ENCODE peak calls at places on chromosomes 1 and 21, in six cellular contexts. T is psoas muscle, E is astrocyte of the spinal cord, Q is fibroblast of mammary gland, W is AG10803, Y is AG04450. S is an unnamed sample.

GRCh38 chr1:19844726-19845125 is 29.6 kb upstream of the RNF186 start:
- DNase-seq in T (no peak), E (no peak), Q (no peak), W (no peak), Y (no peak), S (no peak)

GRCh38 chr21:46617267-46618051 is 12.6 kb upstream of the S100B start:
- DNase-seq in T (no peak), E (peak; percentile 66), Q (peak; percentile 41), W (peak; percentile 38), Y (no peak), S (peak; percentile 44)

GRCh38 chr1:208237241-208237640 is 6.9 kb downstream of the PLXNA2 start:
- DNase-seq in T (no peak), E (peak; percentile 44), Q (no peak), W (no peak), Y (no peak), S (no peak)

GRCh38 chr1:154760469-154760933 is 109.6 kb downstream of the KCNN3 start:
- DNase-seq in T (peak; percentile 45), E (no peak), Q (no peak), W (no peak), Y (no peak), S (no peak)

GRCh38 chr1:36511804-36512798 is 29.4 kb upstream of the CSF3R start:
- DNase-seq in T (no peak), E (no peak), Q (peak; percentile 20), W (no peak), Y (no peak), S (no peak)

GRCh38 chr1:117735045-117735992 is 129.5 kb downstream of the TENT5C start:
- DNase-seq in T (no peak), E (peak; percentile 62), Q (peak; percentile 61), W (peak; percentile 57), Y (no peak), S (peak; percentile 66)

GRCh38 chr1:1357871-1358432 is 403 bp downstream of the MXRA8 start:
- DNase-seq in T (peak; percentile 23), E (no peak), Q (no peak), W (no peak), Y (no peak), S (no peak)

GRCh38 chr1:172400073-172400737 is 20.3 kb upstream of the C1orf105 start:
- DNase-seq in T (no peak), E (no peak), Q (no peak), W (no peak), Y (no peak), S (no peak)

GRCh38 chr1:203351037-203351625 is at the start of gene FMOD:
- DNase-seq in T (peak; percentile 68), E (no peak), Q (peak; percentile 48), W (peak; percentile 63), Y (no peak), S (peak; percentile 78)

GRCh38 chr1:170910273-170910672 is 25.1 kb upstream of the MROH9 start:
- DNase-seq in T (no peak), E (peak; percentile 31), Q (peak; percentile 85), W (peak; percentile 83), Y (no peak), S (peak; percentile 73)

GRCh38 chr1:69401894-69402293 is 165.8 kb upstream of the LRRC7 start:
- DNase-seq in T (no peak), E (no peak), Q (no peak), W (no peak), Y (no peak), S (no peak)

GRCh38 chr1:176897350-176898236 is 266.9 kb downstream of the ASTN1 start:
- DNase-seq in T (peak; percentile 46), E (peak; percentile 62), Q (peak; percentile 68), W (peak; percentile 65), Y (peak; percentile 18), S (peak; percentile 71)

GRCh38 chr1:56070601-56071000 is 508.8 kb downstream of the PLPP3 start:
- DNase-seq in T (no peak), E (peak; percentile 63), Q (peak; percentile 95), W (peak; percentile 86), Y (no peak), S (peak; percentile 86)

GRCh38 chr1:155184835-155185782 is 11.5 kb downstream of the TRIM46 start:
- DNase-seq in T (no peak), E (no peak), Q (no peak), W (no peak), Y (no peak), S (no peak)

GRCh38 chr1:204108312-204109141 is 35.6 kb downstream of the SOX13 start:
- DNase-seq in T (no peak), E (no peak), Q (no peak), W (no peak), Y (no peak), S (no peak)

GRCh38 chr1:15289251-15289651 is 42.2 kb downstream of the FHAD1 start:
- DNase-seq in T (no peak), E (no peak), Q (no peak), W (no peak), Y (no peak), S (no peak)

GRCh38 chr1:9755441-9755995 is 68.2 kb downstream of the CLSTN1 start:
- DNase-seq in T (no peak), E (no peak), Q (no peak), W (no peak), Y (no peak), S (no peak)

GRCh38 chr1:115475901-115476300 is 137.9 kb upstream of the NGF start:
- DNase-seq in T (no peak), E (no peak), Q (no peak), W (no peak), Y (no peak), S (no peak)

GRCh38 chr1:115476616-115477015 is 138.6 kb upstream of the NGF start:
- DNase-seq in T (no peak), E (no peak), Q (peak; percentile 34), W (peak; percentile 41), Y (no peak), S (peak; percentile 32)

GRCh38 chr1:115477071-115477470 is 139.0 kb upstream of the NGF start:
- DNase-seq in T (no peak), E (no peak), Q (no peak), W (no peak), Y (no peak), S (no peak)

GRCh38 chr1:115475252-115475651 is 137.2 kb upstream of the NGF start:
- DNase-seq in T (no peak), E (no peak), Q (no peak), W (no peak), Y (no peak), S (no peak)

DNA sequence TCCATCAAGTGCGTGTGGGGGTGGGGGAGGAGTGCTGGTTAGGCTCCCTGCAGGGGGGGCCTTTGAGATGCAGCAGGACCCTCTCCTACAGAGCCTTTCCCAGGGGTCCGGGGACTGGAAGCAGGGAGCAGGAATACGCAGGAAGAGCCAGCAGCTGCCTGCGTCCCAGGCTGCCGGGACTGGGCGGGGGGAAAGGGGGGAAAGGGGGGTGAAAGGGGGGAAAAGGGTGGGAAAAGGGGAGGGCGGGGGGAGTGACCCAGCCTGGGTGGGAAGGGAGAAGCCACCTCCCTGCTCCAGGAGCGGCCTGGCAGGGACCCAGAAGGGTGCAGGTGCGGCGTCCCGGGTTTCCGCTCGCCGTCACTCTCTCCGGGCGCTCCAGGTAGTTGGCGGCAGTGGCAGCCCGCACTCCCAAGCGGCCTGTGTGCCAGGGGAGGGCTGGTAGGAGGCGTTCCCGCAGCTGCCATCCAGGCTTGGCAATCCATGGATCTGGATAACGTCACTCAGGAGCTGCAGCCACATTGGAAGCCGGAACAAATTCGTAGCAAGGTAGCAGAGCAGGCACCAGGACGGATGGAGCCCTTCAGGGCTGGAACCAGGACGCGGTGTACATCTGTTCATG is 141.0 kb upstream of the NGF start:
- DNase-seq in T (no peak), E (no peak), Q (no peak), W (no peak), Y (no peak), S (no peak)
- H3K4me3 ChIP-seq in T (no peak overlapping the region), E (no peak overlapping the region), Q (no peak overlapping the region), W (no peak overlapping the region), Y (no peak overlapping the region), S (no peak overlapping the region)

GRCh38 chr1:219568728-219569127 is 44.2 kb downstream of the ZC3H11B start:
- DNase-seq in T (no peak), E (no peak), Q (no peak), W (no peak), Y (no peak), S (no peak)

GRCh38 chr1:219563568-219563967 is 49.3 kb downstream of the ZC3H11B start:
- DNase-seq in T (no peak), E (no peak), Q (no peak), W (no peak), Y (no peak), S (no peak)

GRCh38 chr1:219564072-219564471 is 48.8 kb downstream of the ZC3H11B start:
- DNase-seq in T (no peak), E (no peak), Q (no peak), W (no peak), Y (no peak), S (no peak)

GRCh38 chr1:219573158-219573557 is 39.7 kb downstream of the ZC3H11B start:
- DNase-seq in T (no peak), E (no peak), Q (no peak), W (no peak), Y (no peak), S (no peak)

DNA sequence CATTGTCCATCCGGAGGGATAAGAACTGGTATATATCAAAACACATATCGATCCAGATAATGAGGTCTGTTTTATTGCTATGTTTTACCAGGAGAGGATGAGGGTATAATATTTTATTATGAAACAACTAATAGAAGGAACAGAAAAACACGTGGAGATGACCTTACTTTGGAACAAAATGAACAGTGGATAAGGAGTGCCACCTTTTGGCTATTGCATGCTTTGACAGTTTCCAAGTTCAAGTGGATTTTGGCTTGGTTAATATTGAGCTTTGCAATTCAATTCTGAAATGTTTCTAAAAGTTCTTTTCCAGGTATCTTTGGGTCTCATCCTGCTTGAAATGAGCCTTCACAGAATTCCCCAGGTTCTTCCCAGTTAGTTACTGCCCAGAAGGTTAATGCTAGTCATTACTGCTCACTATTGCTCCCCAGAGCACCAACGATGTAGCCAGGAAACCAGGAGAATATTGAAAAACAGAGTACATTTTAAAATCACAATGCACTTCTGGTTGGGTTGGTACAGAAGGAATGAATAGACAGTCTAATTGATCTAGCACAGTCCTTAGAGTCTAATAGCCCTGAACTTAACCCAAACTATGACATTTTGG is 45.5 kb downstream of the ZC3H11B start:
- DNase-seq in T (no peak), E (peak; percentile 71), Q (peak; percentile 73), W (peak; percentile 42), Y (no peak), S (peak; percentile 90)
- TF ChIP-seq CTCF in T (peak; percentile 40), E (peak; percentile 70), Q (peak; percentile 69), W (peak; percentile 70), Y (peak; percentile 73), S (peak; percentile 80)

DNA sequence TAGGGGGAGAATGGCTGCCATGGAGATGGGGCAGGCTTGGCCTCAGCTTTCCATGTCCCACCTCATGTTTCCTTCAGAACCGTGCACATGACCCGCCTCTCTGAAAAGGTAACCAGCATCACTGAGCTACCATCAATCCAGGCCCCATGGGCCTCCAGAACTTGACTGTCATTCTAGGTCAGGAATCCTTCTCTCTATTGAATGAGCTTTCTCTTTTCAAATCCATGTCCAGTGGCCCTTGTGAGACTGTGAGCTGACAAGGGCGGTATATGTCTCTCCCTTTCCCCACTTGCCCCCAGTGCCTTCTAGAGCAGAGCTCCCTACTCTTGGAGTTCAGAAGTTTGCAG is 4.4 kb downstream of the CSRP1 start:
- DNase-seq in T (no peak), E (no peak), Q (no peak), W (no peak), Y (no peak), S (no peak)
- H3K4me3 ChIP-seq in T (no peak overlapping the region), E (no peak overlapping the region), Q (no peak overlapping the region), W (no peak overlapping the region), Y (peak overlapping the region; percentile 25), S (no peak overlapping the region)

DNA sequence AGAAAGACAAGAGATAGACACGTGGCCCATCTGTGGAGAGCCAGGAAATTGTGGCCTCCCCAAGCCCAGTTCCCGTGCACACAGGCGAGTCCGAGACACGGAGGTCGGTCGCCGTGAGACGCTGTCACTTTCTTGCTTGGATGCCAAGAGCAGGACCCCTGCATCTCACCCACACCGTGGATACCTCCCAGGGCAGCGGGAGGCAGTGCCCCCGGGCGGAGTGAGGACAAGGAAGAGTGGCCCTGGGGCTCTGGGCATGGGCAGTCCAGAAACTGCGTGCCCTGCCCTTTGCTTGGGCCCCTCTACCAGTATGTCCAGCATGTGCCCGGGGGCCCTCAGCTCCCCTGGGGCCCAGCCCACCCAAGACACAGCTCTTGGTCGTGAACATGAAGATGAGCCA is 24.7 kb upstream of the ARHGEF16 start:
- DNase-seq in T (no peak), E (no peak), Q (no peak), W (no peak), Y (no peak), S (no peak)
- TF ChIP-seq CTCF in T (no peak), E (no peak), Q (no peak), W (no peak), Y (no peak), S (no peak)

S was measured in fibroblast of the aortic adventitia.